ENCODE peak calls at places on chromosome 10, in eight cellular contexts. P, C, F, Q, R, J, N and O are unnamed samples.

GRCh38 chr10:4673279-4674040 is 152.5 kb upstream of the AKR1E2 start:
- DNase-seq in F (no peak), Q (no peak), C (no peak), R (no peak), N (no peak), J (no peak), P (no peak), O (no peak)

GRCh38 chr10:49113741-49114141 is 1.6 kb downstream of the VSTM4 start:
- DNase-seq in P (no peak), N (no peak), C (no peak), F (no peak), Q (no peak), J (no peak), R (no peak), O (no peak)

GRCh38 chr10:35194906-35195305 is 68.3 kb downstream of the CREM start:
- DNase-seq in C (no peak), Q (no peak), J (peak), F (no peak), P (peak), R (peak), N (peak), O (no peak)

GRCh38 chr10:19719320-19719719 is 96.9 kb upstream of the PLXDC2 start:
- DNase-seq in Q (no peak), N (peak), R (no peak), P (no peak), F (no peak), J (peak), C (no peak), O (no peak)

GRCh38 chr10:77675347-77675746 is 37.7 kb upstream of the KCNMA1 start:
- DNase-seq in N (no peak), P (no peak), C (no peak), F (no peak), R (no peak), Q (no peak), J (no peak), O (no peak)

GRCh38 chr10:3452683-3453388 is 280.3 kb upstream of the PITRM1 start:
- DNase-seq in C (peak), Q (no peak), F (no peak), J (peak), P (no peak), N (peak), R (no peak), O (no peak)

GRCh38 chr10:33098966-33099663 is 141.1 kb upstream of the ITGB1 start:
- DNase-seq in F (no peak), C (no peak), Q (no peak), J (no peak), P (no peak), R (no peak), N (no peak), O (no peak)

GRCh38 chr10:677038-677437 is 12.4 kb downstream of the DIP2C start:
- DNase-seq in R (no peak), Q (no peak), C (no peak), P (no peak), N (no peak), J (no peak), F (no peak), O (no peak)

GRCh38 chr10:76115471-76116155 is 684.2 kb downstream of the LRMDA start:
- DNase-seq in P (no peak), R (no peak), J (peak), N (no peak), Q (no peak), C (no peak), F (no peak), O (no peak)

GRCh38 chr10:71745659-71746250 is 26.2 kb upstream of the C10orf105 start:
- DNase-seq in N (no peak), R (no peak), F (no peak), Q (no peak), C (no peak), J (no peak), P (no peak), O (no peak)

GRCh38 chr10:46550795-46551700 is 5.4 kb downstream of the GPRIN2 start:
- DNase-seq in Q (no peak), R (no peak), P (no peak), N (no peak), J (no peak), F (no peak), C (no peak), O (no peak)

GRCh38 chr10:86661161-86662025 is 6.9 kb upstream of the LDB3 start:
- DNase-seq in F (no peak), N (no peak), Q (no peak), P (no peak), R (no peak), C (peak), J (peak), O (no peak)

GRCh38 chr10:106436123-106436740 is 728.3 kb downstream of the SORCS1 start:
- DNase-seq in F (no peak), C (peak), J (peak), Q (no peak), N (no peak), R (no peak), P (no peak), O (no peak)

GRCh38 chr10:86085686-86086085 is 280.9 kb downstream of the GRID1 start:
- DNase-seq in F (no peak), Q (no peak), J (no peak), N (no peak), P (no peak), C (no peak), R (no peak), O (no peak)

GRCh38 chr10:119268871-119269506 is 61.6 kb downstream of the GRK5 start:
- DNase-seq in J (no peak), Q (no peak), F (no peak), R (peak), N (no peak), P (peak), C (no peak), O (no peak)

GRCh38 chr10:97407211-97407951 is 6.2 kb upstream of the RRP12 start:
- DNase-seq in C (peak), J (peak), Q (no peak), F (no peak), R (peak), N (peak), P (peak), O (peak)

GRCh38 chr10:4208499-4208898 is 423.5 kb upstream of the KLF6 start:
- DNase-seq in F (no peak), Q (no peak), R (no peak), P (no peak), J (no peak), N (no peak), C (no peak), O (no peak)

GRCh38 chr10:35124540-35124939 is 2.1 kb upstream of the CREM start:
- DNase-seq in F (no peak), C (no peak), J (peak), Q (no peak), R (no peak), N (no peak), P (no peak), O (no peak)

GRCh38 chr10:120477006-120477722 is 20.1 kb downstream of the PLPP4 start:
- DNase-seq in Q (no peak), J (peak), R (no peak), C (no peak), F (no peak), P (no peak), N (no peak), O (no peak)

GRCh38 chr10:107689318-107689717 is 524.8 kb upstream of the SORCS1 start:
- DNase-seq in R (no peak), P (no peak), C (no peak), N (no peak), J (no peak), F (no peak), Q (no peak), O (no peak)

GRCh38 chr10:119724630-119725549 is 960 bp upstream of the INPP5F start:
- DNase-seq in C (no peak), R (no peak), J (no peak), N (peak), F (no peak), Q (no peak), P (no peak), O (no peak)

GRCh38 chr10:18610517-18610916 is 40.9 kb downstream of the NSUN6 start:
- DNase-seq in F (no peak), C (peak), P (no peak), Q (no peak), R (no peak), J (peak), N (peak), O (no peak)

GRCh38 chr10:97598407-97599271 is 9.1 kb downstream of the C10orf62 start:
- DNase-seq in P (no peak), C (no peak), J (no peak), F (no peak), Q (no peak), N (no peak), R (no peak), O (no peak)